ENCODE peak calls at places on chromosomes 6 and 20, in nine cellular contexts. K is H9, P is mammary epithelial cell, Z is K562, W is OCI-LY7, Y is endothelial cell of umbilical vein, V is GM23338, O is PC-9, B is astrocyte. G is an unnamed sample.

GRCh38 chr6:34587325-34587724 is 31.2 kb upstream of the SPDEF start:
- DNase-seq in B (no peak), W (no peak), Z (no peak), K (no peak), Y (no peak), V (no peak), P (peak), O (peak), G (no peak)

GRCh38 chr6:149065658-149066556 is 251.6 kb upstream of the TAB2 start:
- DNase-seq in K (no peak), Z (no peak), Y (no peak), W (peak), B (no peak), O (no peak), P (no peak), V (no peak), G (no peak)

GRCh38 chr6:72418495-72418894 is 203.4 kb upstream of the KCNQ5 start:
- DNase-seq in W (no peak), Z (no peak), K (no peak), B (peak), Y (no peak), O (no peak), V (no peak), P (no peak), G (peak)

GRCh38 chr20:19986419-19986818 is 30.7 kb upstream of the NAA20 start:
- DNase-seq in P (peak), O (no peak), V (no peak), Y (no peak), Z (no peak), B (peak), K (no peak), W (no peak), G (peak)

GRCh38 chr6:79737172-79737571 is 106.0 kb downstream of the SH3BGRL2 start:
- DNase-seq in W (no peak), Z (no peak), O (no peak), V (no peak), P (no peak), Y (peak), B (no peak), K (no peak), G (peak)

GRCh38 chr20:62889871-62890270 is 28.2 kb upstream of the TCFL5 start:
- DNase-seq in Y (no peak), W (no peak), B (no peak), K (no peak), V (no peak), P (no peak), Z (no peak), O (no peak), G (no peak)

GRCh38 chr6:92376711-92377110 is 1042.6 kb downstream of the EPHA7 start:
- DNase-seq in V (no peak), O (no peak), Y (no peak), K (no peak), P (no peak), Z (no peak), W (no peak), B (peak), G (peak)

GRCh38 chr20:58691773-58692578 is 624 bp upstream of the NPEPL1 start:
- DNase-seq in K (peak), B (no peak), O (no peak), W (no peak), Y (no peak), V (no peak), P (no peak), Z (no peak), G (no peak)

GRCh38 chr6:170293881-170294755 is 3.2 kb upstream of the DLL1 start:
- DNase-seq in P (no peak), O (no peak), V (no peak), W (no peak), K (no peak), Z (no peak), Y (no peak), B (no peak), G (no peak)

GRCh38 chr6:89999154-89999553 is 104.9 kb downstream of the GJA10 start:
- DNase-seq in Z (peak), V (no peak), Y (no peak), B (peak), W (no peak), O (peak), K (no peak), P (peak), G (peak)

GRCh38 chr6:120671519-120671918 is 662.8 kb downstream of the TBC1D32 start:
- DNase-seq in K (peak), B (no peak), Z (no peak), Y (no peak), W (no peak), O (no peak), P (no peak), V (peak), G (no peak)

GRCh38 chr6:53611342-53611741 is 54.2 kb downstream of the KLHL31 start:
- DNase-seq in B (peak), Y (no peak), O (peak), K (no peak), W (no peak), Z (no peak), V (no peak), P (peak), G (peak)

GRCh38 chr6:149260214-149260874 is 57.2 kb upstream of the TAB2 start:
- DNase-seq in O (no peak), V (no peak), Z (no peak), B (no peak), K (no peak), Y (no peak), P (no peak), W (no peak), G (no peak)

GRCh38 chr6:164377348-164377747 is 932.1 kb downstream of the C6orf118 start:
- DNase-seq in Y (no peak), K (no peak), W (no peak), O (no peak), Z (no peak), P (no peak), V (no peak), B (no peak), G (no peak)

GRCh38 chr6:41451039-41451438 is 95.1 kb upstream of the FOXP4 start:
- DNase-seq in W (peak), Y (no peak), P (no peak), O (no peak), B (no peak), K (no peak), V (peak), Z (peak), G (no peak)

GRCh38 chr6:158290659-158291058 is 21.6 kb upstream of the TULP4 start:
- DNase-seq in O (no peak), V (no peak), Z (no peak), W (peak), Y (no peak), B (no peak), K (no peak), P (no peak), G (no peak)

GRCh38 chr6:104166055-104166668 is 693.6 kb downstream of the HACE1 start:
- DNase-seq in B (no peak), V (no peak), W (no peak), Z (no peak), O (no peak), Y (no peak), K (no peak), P (no peak), G (no peak)

GRCh38 chr20:10344953-10345352 is 89.1 kb downstream of the MKKS start:
- DNase-seq in V (no peak), O (no peak), W (no peak), B (no peak), Z (no peak), Y (peak), P (no peak), K (no peak), G (no peak)

GRCh38 chr6:16836186-16836981 is 75.1 kb upstream of the ATXN1 start:
- DNase-seq in V (no peak), O (no peak), B (no peak), Z (no peak), K (no peak), W (no peak), P (no peak), Y (no peak), G (peak)

GRCh38 chr6:12963566-12963965 is 247.0 kb downstream of the PHACTR1 start:
- DNase-seq in O (no peak), B (no peak), P (no peak), V (no peak), K (no peak), Z (no peak), W (no peak), Y (no peak), G (no peak)

GRCh38 chr20:58845706-58846105 is 5.0 kb downstream of the GNAS-AS1 start:
- DNase-seq in O (no peak), V (no peak), B (no peak), K (no peak), W (no peak), Z (no peak), P (no peak), Y (no peak), G (no peak)

GRCh38 chr6:20817806-20818320 is 283.6 kb downstream of the CDKAL1 start:
- DNase-seq in O (no peak), B (no peak), W (no peak), Z (no peak), P (peak), K (no peak), V (peak), Y (no peak), G (no peak)

GRCh38 chr20:49501917-49502316 is 19.4 kb upstream of the KCNB1 start:
- DNase-seq in V (peak), B (peak), O (no peak), Y (peak), W (peak), K (no peak), P (peak), Z (peak), G (peak)

GRCh38 chr20:31566658-31567379 is 38.3 kb upstream of the ID1 start:
- DNase-seq in V (peak), B (no peak), Z (no peak), P (peak), W (peak), O (peak), Y (no peak), K (peak), G (no peak)

GRCh38 chr6:168368971-168369370 is 49.4 kb upstream of the DACT2 start:
- DNase-seq in Y (no peak), W (no peak), V (no peak), P (no peak), Z (no peak), O (no peak), B (no peak), K (no peak), G (no peak)

GRCh38 chr20:63658749-63659187 is 656 bp downstream of the RTEL1 start:
- DNase-seq in K (no peak), Y (no peak), B (peak), P (no peak), V (no peak), W (no peak), Z (no peak), O (no peak), G (peak)

GRCh38 chr20:54108817-54109216 is 38.4 kb upstream of the BCAS1 start:
- DNase-seq in P (no peak), V (no peak), Z (no peak), K (no peak), O (no peak), B (no peak), W (no peak), Y (no peak), G (no peak)

GRCh38 chr6:31752739-31753319 is 9.6 kb upstream of the SAPCD1 start:
- DNase-seq in O (no peak), B (peak), V (no peak), W (no peak), Y (no peak), P (peak), Z (no peak), K (no peak), G (peak)

GRCh38 chr6:168400044-168400443 is 40.9 kb upstream of the SMOC2 start:
- DNase-seq in Z (no peak), P (no peak), Y (no peak), W (no peak), K (no peak), V (no peak), B (no peak), O (no peak), G (no peak)

GRCh38 chr6:157036245-157036681 is 259.1 kb downstream of the ARID1B start:
- DNase-seq in P (peak), V (peak), Y (no peak), O (peak), Z (peak), B (peak), W (no peak), K (no peak), G (peak)
- H3K4me2 ChIP-seq in P (peak), V (peak), Y (no peak), O (no peak), Z (no peak), B (no peak), W (no peak), K (no peak), G (peak)

GRCh38 chr6:116561377-116562018 is 7.9 kb downstream of the CALHM4 start:
- DNase-seq in O (peak), Y (peak), P (peak), Z (peak), B (peak), K (peak), V (peak), W (peak), G (peak)

GRCh38 chr6:116556814-116557403 is 3.4 kb downstream of the CALHM4 start:
- DNase-seq in P (no peak), Z (no peak), W (no peak), O (no peak), Y (no peak), V (no peak), B (no peak), K (no peak), G (no peak)

GRCh38 chr6:116556065-116556464 is 2.5 kb downstream of the CALHM4 start:
- DNase-seq in O (no peak), Y (no peak), W (no peak), V (no peak), P (no peak), Z (no peak), K (no peak), B (peak), G (peak)

GRCh38 chr6:116560130-116560529 is 6.6 kb downstream of the CALHM4 start:
- DNase-seq in W (no peak), V (no peak), Y (no peak), P (no peak), O (no peak), Z (no peak), K (no peak), B (no peak), G (no peak)

GRCh38 chr6:116557863-116558262 is 4.3 kb downstream of the CALHM4 start:
- DNase-seq in P (peak), O (peak), Y (peak), Z (no peak), V (peak), K (no peak), W (no peak), B (peak), G (peak)
- H2AFZ ChIP-seq in P (peak), O (no peak), Y (no peak), Z (peak), V (peak), K (no peak), W (no peak), B (no peak), G (no peak)

DNA sequence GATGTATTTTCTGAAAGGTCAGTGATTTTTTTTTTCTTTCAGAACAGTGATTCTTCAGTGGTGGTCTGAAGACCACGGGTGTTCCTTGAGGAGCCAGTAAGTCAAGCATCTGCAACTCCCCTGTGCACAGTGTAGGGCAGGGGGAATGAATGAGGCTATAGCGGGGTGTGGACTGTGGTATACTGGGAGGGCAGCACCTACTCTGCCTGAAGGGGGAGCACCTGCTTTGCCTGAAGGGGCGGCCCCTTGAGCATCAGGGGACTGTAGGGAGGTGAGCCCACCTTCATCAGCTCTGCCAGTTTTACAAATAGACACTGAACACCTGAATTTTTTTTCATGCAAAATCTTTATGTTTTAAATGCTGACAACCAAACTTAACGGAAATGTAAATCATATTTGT is 77.5 kb upstream of the RIPOR2 start:
- DNase-seq in P (no peak), Y (no peak), O (no peak), Z (peak), V (peak), B (no peak), W (peak), K (no peak), G (no peak)
- TF ChIP-seq CTCF in P (no peak), Y (peak), O (no peak), Z (peak), V (peak), B (no peak), W (peak), K (peak), G (no peak)

DNA sequence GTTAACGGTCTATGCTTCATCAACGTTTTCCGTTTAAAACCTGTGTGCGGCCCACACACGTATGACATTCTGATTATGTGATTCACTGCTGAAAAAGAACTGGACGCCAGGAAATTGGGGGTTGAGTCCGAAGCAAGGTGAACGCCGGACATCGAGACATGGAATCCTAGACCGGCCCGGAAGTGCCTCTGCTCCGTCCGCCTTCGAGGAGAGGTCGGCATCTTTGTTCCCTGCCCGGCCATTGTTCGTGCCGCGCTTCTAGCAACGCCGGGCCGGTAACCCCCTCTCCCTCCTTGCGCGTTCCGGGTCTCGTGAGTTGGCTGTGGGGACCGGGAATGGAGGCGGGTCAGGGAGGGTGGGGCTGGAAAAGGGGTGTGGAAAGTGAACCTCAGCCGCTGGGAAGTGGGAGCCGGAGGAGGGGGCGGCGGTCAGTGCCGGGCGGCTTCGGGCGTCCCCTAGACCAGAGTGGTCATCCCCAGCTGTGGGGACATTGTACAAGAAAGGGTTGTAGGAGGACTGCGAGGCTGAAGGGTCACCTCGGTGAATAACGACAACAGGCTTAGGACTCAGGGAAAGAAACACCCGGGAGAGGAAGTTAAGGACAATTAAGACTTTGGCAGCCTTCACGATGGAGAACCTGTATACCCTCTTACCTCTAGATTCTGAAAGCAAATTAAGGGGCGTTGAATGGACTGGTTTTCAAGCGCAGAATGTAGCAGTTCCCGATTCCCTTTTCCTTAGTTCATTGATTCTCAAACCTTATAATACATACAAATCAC is at the start of gene ZSCAN9:
- DNase-seq in W (peak), P (peak), V (peak), K (peak), Z (peak), O (peak), Y (peak), B (peak), G (peak)
- H3K4me2 ChIP-seq in W (peak), P (peak), V (peak), K (peak), Z (peak), O (peak), Y (peak), B (peak), G (peak)

GRCh38 chr6:5906340-5906670 is 100.4 kb downstream of the NRN1 start:
- DNase-seq in P (no peak), K (no peak), Z (no peak), B (no peak), V (no peak), W (no peak), Y (no peak), O (no peak), G (no peak)
- H2AFZ ChIP-seq in P (peak), K (no peak), Z (no peak), B (peak), V (no peak), W (no peak), Y (no peak), O (no peak), G (no peak)

GRCh38 chr6:108132863-108133262 is 33.0 kb upstream of the NR2E1 start:
- DNase-seq in Z (no peak), O (no peak), B (no peak), V (no peak), W (no peak), Y (no peak), K (no peak), P (no peak), G (no peak)

GRCh38 chr6:108127826-108128225 is 38.0 kb upstream of the NR2E1 start:
- DNase-seq in P (peak), B (no peak), O (peak), Z (no peak), V (no peak), K (no peak), Y (no peak), W (no peak), G (no peak)

GRCh38 chr6:108134213-108134973 is 31.4 kb upstream of the NR2E1 start:
- DNase-seq in O (no peak), V (peak), W (no peak), P (no peak), Y (no peak), K (peak), B (no peak), Z (no peak), G (no peak)

DNA sequence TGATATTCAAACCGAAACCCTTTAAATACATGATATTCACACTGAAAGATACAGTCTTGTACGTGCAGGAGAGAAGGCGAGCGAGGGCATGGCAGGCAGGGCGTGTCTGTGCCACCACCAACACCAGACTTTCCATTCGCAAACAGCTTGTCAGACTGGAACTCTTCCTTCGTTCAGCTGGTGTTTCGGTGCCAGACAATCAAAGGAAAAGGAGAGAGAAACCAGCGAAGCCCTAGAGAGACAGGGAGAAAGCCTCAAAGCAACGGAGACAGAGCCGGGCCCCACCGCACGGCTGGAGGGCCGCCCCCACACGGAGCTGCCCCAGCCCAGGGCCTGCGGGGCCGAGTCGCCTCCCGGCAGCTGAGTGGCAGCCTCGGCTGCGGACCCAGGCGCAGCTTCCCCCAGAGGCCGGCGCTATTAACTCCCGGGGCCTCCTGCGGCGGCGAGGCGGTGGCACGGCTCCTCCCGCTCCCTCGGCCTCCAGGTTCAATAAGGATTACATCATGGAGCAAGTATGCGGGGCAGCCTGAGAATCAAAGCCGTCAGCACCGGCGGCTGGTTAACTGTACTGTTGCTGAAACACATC is 32.1 kb upstream of the NR2E1 start:
- DNase-seq in B (peak), V (peak), K (peak), Y (peak), O (peak), W (no peak), Z (peak), P (peak), G (peak)
- TF ChIP-seq CTCF in B (no peak), V (no peak), K (no peak), Y (peak), O (peak), W (no peak), Z (no peak), P (no peak), G (no peak)

GRCh38 chr6:155171109-155171746 is 92.6 kb upstream of the CLDN20 start:
- DNase-seq in Z (peak), Y (peak), B (peak), K (no peak), P (peak), V (no peak), W (no peak), O (peak), G (peak)
- H3K4me2 ChIP-seq in Z (no peak), Y (peak), B (peak), K (no peak), P (peak), V (no peak), W (peak), O (peak), G (peak)